ENCODE peak calls at places on chromosomes 2 and 18, in five cellular contexts. E is glutamatergic neuron; P is kidney glomerular epithelial cell; O is epithelial cell of esophagus; J is CD4-positive, CD25-positive, alpha-beta regulatory T cell. T is an unnamed sample.
A peak's percentile ranks its signal among the peaks of the same experiment; 100 is the strongest.

GRCh38 chr2:218125626-218126080 is at the start of gene CXCR2:
- DNase-seq in E (no peak), P (no peak), O (peak; percentile 11), J (no peak), T (no peak)

GRCh38 chr18:32437080-32437834 is 33.4 kb downstream of the GAREM1 start:
- DNase-seq in E (no peak), P (no peak), O (no peak), J (no peak), T (no peak)

GRCh38 chr2:128525653-128526052 is 207.0 kb upstream of the HS6ST1 start:
- DNase-seq in E (no peak), P (no peak), O (no peak), J (no peak), T (no peak)

GRCh38 chr18:8706545-8706980 is 1.2 kb downstream of the MTCL1 start:
- DNase-seq in E (no peak), P (no peak), O (no peak), J (no peak), T (peak; percentile 10)

GRCh38 chr2:9703701-9704221 is 73.0 kb upstream of the YWHAQ start:
- DNase-seq in E (no peak), P (peak; percentile 91), O (peak; percentile 29), J (no peak), T (peak; percentile 17)

GRCh38 chr2:160028431-160029269 is 33.8 kb downstream of the PLA2R1 start:
- DNase-seq in E (no peak), P (no peak), O (no peak), J (no peak), T (no peak)

GRCh38 chr2:68774569-68775271 is 40.1 kb downstream of the ARHGAP25 start:
- DNase-seq in E (no peak), P (peak; percentile 6), O (no peak), J (peak; percentile 56), T (no peak)

GRCh38 chr2:36509077-36509476 is 88.9 kb downstream of the FEZ2 start:
- DNase-seq in E (no peak), P (no peak), O (no peak), J (no peak), T (no peak)

GRCh38 chr2:61799054-61799453 is 54.8 kb downstream of the FAM161A start:
- DNase-seq in E (no peak), P (no peak), O (no peak), J (no peak), T (no peak)

GRCh38 chr18:10518595-10519273 is 7.1 kb upstream of the NAPG start:
- DNase-seq in E (peak; percentile 65), P (no peak), O (no peak), J (no peak), T (peak; percentile 31)

GRCh38 chr2:25089605-25090424 is 47.9 kb downstream of the EFR3B start:
- DNase-seq in E (no peak), P (no peak), O (no peak), J (no peak), T (no peak)

GRCh38 chr2:69386376-69386775 is 651 bp downstream of the GFPT1 start:
- DNase-seq in E (no peak), P (peak; percentile 17), O (no peak), J (no peak), T (no peak)

GRCh38 chr18:8808001-8808400 is 102.6 kb downstream of the MTCL1 start:
- DNase-seq in E (no peak), P (no peak), O (no peak), J (no peak), T (no peak)

GRCh38 chr2:134592380-134592779 is 126.4 kb downstream of the TMEM163 start:
- DNase-seq in E (no peak), P (no peak), O (no peak), J (no peak), T (no peak)

GRCh38 chr2:40200516-40200915 is 251.4 kb downstream of the SLC8A1 start:
- DNase-seq in E (no peak), P (no peak), O (no peak), J (no peak), T (no peak)

GRCh38 chr2:16716051-16716450 is 50.4 kb upstream of the CYRIA start:
- DNase-seq in E (no peak), P (no peak), O (no peak), J (no peak), T (peak; percentile 71)

GRCh38 chr2:64331430-64331700 is 122.6 kb upstream of the LGALSL start:
- DNase-seq in E (no peak), P (no peak), O (no peak), J (no peak), T (no peak)

GRCh38 chr2:239948100-239948881 is 76.9 kb downstream of the NDUFA10 start:
- DNase-seq in E (no peak), P (no peak), O (no peak), J (no peak), T (no peak)

GRCh38 chr2:95366514-95366913 is 36.0 kb upstream of the FAHD2A start:
- DNase-seq in E (no peak), P (no peak), O (no peak), J (no peak), T (no peak)

GRCh38 chr2:237062585-237062984 is 23.1 kb upstream of the COPS8 start:
- DNase-seq in E (no peak), P (no peak), O (no peak), J (no peak), T (peak; percentile 64)

GRCh38 chr2:150977296-150977695 is 284.4 kb downstream of the RBM43 start:
- DNase-seq in E (no peak), P (no peak), O (peak; percentile 18), J (no peak), T (peak; percentile 25)

GRCh38 chr18:60411715-60412114 is 39.1 kb upstream of the MC4R start:
- DNase-seq in E (no peak), P (no peak), O (peak; percentile 4), J (no peak), T (peak; percentile 11)

GRCh38 chr2:25473131-25473530 is 131.4 kb upstream of the DNMT3A start:
- DNase-seq in E (no peak), P (no peak), O (no peak), J (no peak), T (no peak)

GRCh38 chr2:60530660-60531276 is 22.7 kb downstream of the BCL11A start:
- DNase-seq in E (peak; percentile 75), P (peak; percentile 40), O (peak; percentile 61), J (no peak), T (no peak)

GRCh38 chr18:67517224-67517765 is 775 bp upstream of the DSEL start:
- DNase-seq in E (peak; percentile 18), P (no peak), O (no peak), J (no peak), T (no peak)

GRCh38 chr2:116489292-116489691 is 1325.2 kb upstream of the DDX18 start:
- DNase-seq in E (no peak), P (no peak), O (no peak), J (no peak), T (no peak)

GRCh38 chr2:31446848-31447247 is 32.3 kb upstream of the XDH start:
- DNase-seq in E (no peak), P (no peak), O (no peak), J (no peak), T (no peak)

GRCh38 chr18:62862451-62862850 is 147.1 kb downstream of the PHLPP1 start:
- DNase-seq in E (no peak), P (no peak), O (no peak), J (no peak), T (no peak)

GRCh38 chr2:26072925-26073768 is 39.3 kb downstream of the RAB10 start:
- DNase-seq in E (no peak), P (no peak), O (no peak), J (no peak), T (no peak)

GRCh38 chr18:13043066-13043465 is 51.9 kb downstream of the CEP192 start:
- DNase-seq in E (no peak), P (no peak), O (no peak), J (no peak), T (no peak)